ENCODE peak calls at places on chromosome 4, in ten cellular contexts. J, G, P, E, N, Z, O, Q, U and R are unnamed samples.

GRCh38 chr4:113584407-113585150 is 177.0 kb downstream of the CAMK2D start:
- DNase-seq in O (peak; percentile 58), Q (no peak), U (no peak), P (peak; percentile 24), G (no peak), E (peak; percentile 83), J (no peak), N (no peak), Z (no peak), R (no peak)

GRCh38 chr4:76087007-76087769 is 12.7 kb downstream of the ART3 start:
- DNase-seq in J (peak; percentile 51), E (peak; percentile 61), P (peak; percentile 56), U (no peak), N (no peak), Q (peak; percentile 24), G (no peak), Z (peak; percentile 54), O (peak; percentile 52), R (peak; percentile 66)

GRCh38 chr4:87974856-87975462 is 555 bp upstream of the SPP1 start:
- DNase-seq in P (no peak), E (peak; percentile 4), J (peak; percentile 24), N (no peak), U (no peak), Z (peak; percentile 46), G (no peak), Q (no peak), O (no peak), R (peak; percentile 94)

GRCh38 chr4:113026556-113026955 is 22.9 kb upstream of the ANK2 start:
- DNase-seq in U (no peak), Z (no peak), O (no peak), G (no peak), J (no peak), E (no peak), Q (no peak), P (no peak), N (no peak), R (no peak)

GRCh38 chr4:142449771-142450373 is 396.2 kb downstream of the INPP4B start:
- DNase-seq in N (no peak), P (no peak), Z (no peak), G (no peak), O (no peak), Q (no peak), U (no peak), J (no peak), E (no peak), R (no peak)

GRCh38 chr4:40176602-40177001 is 20.2 kb upstream of the RHOH start:
- DNase-seq in J (no peak), U (no peak), Q (no peak), N (no peak), O (no peak), E (no peak), P (peak; percentile 54), G (no peak), Z (no peak), R (no peak)

GRCh38 chr4:67282749-67283148 is 262.6 kb downstream of the CENPC start:
- DNase-seq in O (no peak), P (no peak), E (no peak), N (no peak), J (no peak), Q (no peak), U (no peak), G (no peak), Z (no peak), R (no peak)

GRCh38 chr4:7388627-7389026 is 46.1 kb downstream of the PSAPL1 start:
- DNase-seq in U (no peak), G (no peak), Q (no peak), E (no peak), P (no peak), N (no peak), Z (no peak), J (no peak), O (no peak), R (no peak)

GRCh38 chr4:80500593-80500992 is 165.1 kb downstream of the CFAP299 start:
- DNase-seq in P (no peak), Z (no peak), U (no peak), E (no peak), O (no peak), J (no peak), G (no peak), Q (no peak), N (no peak), R (no peak)

GRCh38 chr4:85761803-85762202 is 286.9 kb downstream of the ARHGAP24 start:
- DNase-seq in G (no peak), N (no peak), P (no peak), Z (no peak), J (peak; percentile 45), U (peak; percentile 57), Q (peak; percentile 42), O (no peak), E (peak; percentile 82), R (no peak)

GRCh38 chr4:56648245-56649151 is 32.6 kb downstream of the HOPX start:
- DNase-seq in E (no peak), U (no peak), Q (no peak), O (no peak), J (no peak), G (no peak), Z (no peak), P (no peak), N (no peak), R (no peak)

GRCh38 chr4:55933611-55934010 is 15.1 kb upstream of the CEP135 start:
- DNase-seq in G (no peak), N (no peak), J (no peak), Q (no peak), P (no peak), Z (no peak), U (no peak), O (no peak), E (no peak), R (no peak)

GRCh38 chr4:93722446-93722845 is 106.1 kb upstream of the ATOH1 start:
- DNase-seq in G (no peak), J (no peak), O (no peak), Q (no peak), E (no peak), Z (no peak), N (no peak), P (no peak), U (no peak), R (no peak)

GRCh38 chr4:132228676-132229075 is 920.4 kb upstream of the PCDH10 start:
- DNase-seq in Z (no peak), G (no peak), P (no peak), O (no peak), J (no peak), U (no peak), E (no peak), Q (no peak), N (no peak), R (no peak)

GRCh38 chr4:132230025-132230424 is 919.1 kb upstream of the PCDH10 start:
- DNase-seq in E (no peak), J (no peak), Q (no peak), O (no peak), N (no peak), U (no peak), P (no peak), G (no peak), Z (no peak), R (no peak)

GRCh38 chr4:132227349-132228165 is 921.5 kb upstream of the PCDH10 start:
- DNase-seq in Q (no peak), J (peak; percentile 5), N (no peak), Z (peak; percentile 76), O (no peak), P (peak; percentile 84), U (no peak), E (peak; percentile 2), G (peak; percentile 31), R (peak; percentile 5)
- TF ChIP-seq CTCF in Q (no peak), J (no peak), N (no peak), Z (peak; percentile 47), O (no peak), P (peak; percentile 69), U (peak; percentile 18), E (peak; percentile 35), G (no peak), R (no peak)

GRCh38 chr4:6371271-6371670 is 101.1 kb downstream of the PPP2R2C start:
- DNase-seq in G (no peak), Q (no peak), N (no peak), O (no peak), J (no peak), P (no peak), Z (no peak), U (no peak), E (no peak), R (no peak)
- TF ChIP-seq CTCF in G (no peak), Q (no peak), N (no peak), O (no peak), J (no peak), P (no peak), Z (no peak), U (no peak), E (no peak), R (no peak)

DNA sequence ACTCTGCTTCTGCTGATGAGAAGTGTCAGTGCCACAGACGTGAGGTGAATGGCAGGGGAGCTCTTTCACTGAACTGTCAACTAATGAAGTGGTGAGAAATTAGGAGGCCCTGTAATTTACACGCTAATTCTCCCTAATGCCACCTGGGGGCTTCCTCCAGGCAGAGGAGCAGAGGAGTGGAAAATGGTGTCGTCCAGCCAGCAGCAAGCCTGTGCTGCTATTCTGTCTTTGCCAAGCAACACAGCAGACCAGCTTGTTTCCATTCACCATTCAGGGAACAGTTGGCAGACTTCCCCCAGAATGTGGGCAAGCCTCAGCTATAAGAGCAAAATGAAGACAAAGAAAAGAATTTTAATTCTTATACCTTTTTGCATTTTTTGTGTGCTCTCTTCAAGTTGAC is 245.2 kb upstream of the TET2 start:
- DNase-seq in O (no peak), J (no peak), E (no peak), Z (no peak), G (no peak), Q (no peak), U (no peak), N (no peak), P (no peak), R (peak; percentile 11)
- TF ChIP-seq CTCF in O (no peak), J (no peak), E (no peak), Z (no peak), G (no peak), Q (no peak), U (no peak), N (no peak), P (no peak), R (no peak)

GRCh38 chr4:125481334-125481733 is 166.6 kb downstream of the FAT4 start:
- DNase-seq in E (no peak), P (no peak), J (no peak), U (no peak), O (no peak), Q (no peak), G (no peak), N (no peak), Z (no peak), R (no peak)

GRCh38 chr4:125484912-125485311 is 170.2 kb downstream of the FAT4 start:
- DNase-seq in U (no peak), Z (no peak), P (no peak), O (no peak), N (no peak), G (no peak), Q (no peak), E (peak; percentile 39), J (no peak), R (no peak)

GRCh38 chr4:125486354-125486753 is 171.6 kb downstream of the FAT4 start:
- DNase-seq in G (no peak), Z (no peak), Q (no peak), N (no peak), O (no peak), U (no peak), J (no peak), E (no peak), P (no peak), R (no peak)

GRCh38 chr4:125482822-125483221 is 168.1 kb downstream of the FAT4 start:
- DNase-seq in N (no peak), Z (no peak), U (no peak), Q (no peak), P (no peak), J (no peak), E (no peak), G (no peak), O (no peak), R (no peak)

GRCh38 chr4:125483278-125483677 is 168.5 kb downstream of the FAT4 start:
- DNase-seq in U (no peak), J (no peak), N (no peak), Q (no peak), G (no peak), E (peak; percentile 15), P (no peak), Z (no peak), O (no peak), R (no peak)
- TF ChIP-seq CTCF in U (no peak), J (no peak), N (no peak), Q (no peak), G (no peak), E (no peak), P (no peak), Z (no peak), O (no peak), R (no peak)